ENCODE peak calls at places on chromosomes 4 and X, in eight cellular contexts. M, O, A, X, S, F, P and U are unnamed samples.

GRCh38 chrX:66015152-66015827 is 24.6 kb downstream of the VSIG4 start:
- DNase-seq in X (peak; percentile 59), F (no peak), S (no peak), A (no peak), O (peak; percentile 24), P (peak; percentile 45), M (no peak), U (no peak)

GRCh38 chrX:38036471-38036870 is 30.1 kb downstream of the SYTL5 start:
- DNase-seq in S (no peak), M (no peak), X (no peak), A (no peak), O (no peak), F (peak; percentile 12), P (no peak), U (no peak)

GRCh38 chr4:148216866-148217814 is 225.1 kb downstream of the NR3C2 start:
- DNase-seq in S (no peak), M (no peak), O (no peak), X (peak; percentile 26), A (no peak), P (no peak), F (peak; percentile 54), U (no peak)

GRCh38 chrX:42954880-42955279 is 176.9 kb upstream of the PPP1R2C start:
- DNase-seq in P (no peak), S (no peak), X (no peak), F (no peak), M (no peak), A (no peak), O (no peak), U (no peak)

GRCh38 chr4:130395871-130396270 is 1299.9 kb downstream of the C4orf33 start:
- DNase-seq in X (no peak), O (no peak), F (peak; percentile 79), A (no peak), M (no peak), P (no peak), S (peak; percentile 58), U (no peak)

GRCh38 chrX:33211356-33212254 is at the start of gene DMD:
- DNase-seq in P (peak; percentile 39), O (peak; percentile 48), S (peak; percentile 59), F (peak; percentile 67), A (peak; percentile 52), X (no peak), M (no peak), U (no peak)

GRCh38 chr4:985123-985830 is 1.6 kb upstream of the IDUA start:
- DNase-seq in S (peak; percentile 38), A (peak; percentile 85), X (peak; percentile 72), O (peak; percentile 63), P (peak; percentile 92), F (no peak), M (no peak), U (peak; percentile 80)

GRCh38 chr4:168291242-168291641 is 27.3 kb downstream of the DDX60 start:
- DNase-seq in X (no peak), A (no peak), O (no peak), P (no peak), M (no peak), F (no peak), S (no peak), U (no peak)

GRCh38 chrX:134558133-134558532 is 98.2 kb downstream of the HPRT1 start:
- DNase-seq in O (no peak), A (no peak), F (no peak), S (no peak), M (no peak), X (no peak), P (no peak), U (no peak)

GRCh38 chr4:147707892-147708672 is 23.8 kb upstream of the ARHGAP10 start:
- DNase-seq in S (peak; percentile 71), P (no peak), M (no peak), A (peak; percentile 59), F (peak; percentile 54), O (peak; percentile 66), X (peak; percentile 34), U (no peak)

GRCh38 chrX:68498044-68498507 is 775 bp upstream of the YIPF6 start:
- DNase-seq in M (no peak), F (peak; percentile 51), P (no peak), X (no peak), O (no peak), A (no peak), S (no peak), U (no peak)

GRCh38 chr4:54227261-54228063 is 1.6 kb upstream of the PDGFRA start:
- DNase-seq in S (no peak), P (peak; percentile 79), F (peak; percentile 84), A (peak; percentile 60), X (peak; percentile 44), M (no peak), O (peak; percentile 59), U (no peak)

GRCh38 chr4:169909897-169910296 is 116.3 kb downstream of the MFAP3L start:
- DNase-seq in S (no peak), M (no peak), F (no peak), A (no peak), X (no peak), P (no peak), O (no peak), U (no peak)

GRCh38 chrX:40175416-40176255 is 77.9 kb upstream of the BCOR start:
- DNase-seq in P (peak; percentile 94), A (peak; percentile 84), X (peak; percentile 92), O (peak; percentile 61), F (peak; percentile 33), S (no peak), M (no peak), U (no peak)

GRCh38 chr4:132565542-132565941 is 583.6 kb upstream of the PCDH10 start:
- DNase-seq in F (no peak), P (no peak), X (no peak), M (no peak), S (no peak), O (no peak), A (no peak), U (no peak)

GRCh38 chr4:132564920-132565319 is 584.2 kb upstream of the PCDH10 start:
- DNase-seq in A (peak; percentile 8), O (no peak), F (no peak), M (no peak), X (no peak), S (no peak), P (no peak), U (no peak)
- TF ChIP-seq CTCF in A (peak; percentile 19), O (no peak), F (no peak), M (peak; percentile 42), X (no peak), S (no peak), P (no peak), U (no peak)

DNA sequence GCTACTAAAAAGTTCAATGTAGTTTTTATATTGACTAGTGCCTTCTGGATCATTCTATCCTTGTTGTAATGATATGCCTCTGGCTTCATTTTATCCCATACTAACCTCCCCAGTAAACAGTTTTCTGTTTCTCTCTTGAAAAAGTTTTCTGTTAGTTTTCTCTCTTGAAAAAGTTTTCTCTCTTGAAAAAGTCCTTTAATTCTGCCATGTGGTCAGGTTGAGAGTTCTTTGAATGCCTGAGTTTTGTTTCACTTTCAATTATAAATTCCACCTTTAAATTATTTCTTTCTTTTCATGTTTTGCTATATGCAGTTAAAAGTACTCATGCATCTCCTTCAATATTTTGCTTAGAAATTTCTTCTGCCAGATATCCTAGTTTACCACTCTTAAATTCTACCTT is 1139.6 kb downstream of the STPG2 start:
- DNase-seq in P (no peak), X (no peak), S (no peak), O (no peak), F (no peak), M (no peak), A (no peak), U (no peak)
- TF ChIP-seq CTCF in P (no peak), X (no peak), S (no peak), O (no peak), F (no peak), M (no peak), A (no peak), U (no peak)

DNA sequence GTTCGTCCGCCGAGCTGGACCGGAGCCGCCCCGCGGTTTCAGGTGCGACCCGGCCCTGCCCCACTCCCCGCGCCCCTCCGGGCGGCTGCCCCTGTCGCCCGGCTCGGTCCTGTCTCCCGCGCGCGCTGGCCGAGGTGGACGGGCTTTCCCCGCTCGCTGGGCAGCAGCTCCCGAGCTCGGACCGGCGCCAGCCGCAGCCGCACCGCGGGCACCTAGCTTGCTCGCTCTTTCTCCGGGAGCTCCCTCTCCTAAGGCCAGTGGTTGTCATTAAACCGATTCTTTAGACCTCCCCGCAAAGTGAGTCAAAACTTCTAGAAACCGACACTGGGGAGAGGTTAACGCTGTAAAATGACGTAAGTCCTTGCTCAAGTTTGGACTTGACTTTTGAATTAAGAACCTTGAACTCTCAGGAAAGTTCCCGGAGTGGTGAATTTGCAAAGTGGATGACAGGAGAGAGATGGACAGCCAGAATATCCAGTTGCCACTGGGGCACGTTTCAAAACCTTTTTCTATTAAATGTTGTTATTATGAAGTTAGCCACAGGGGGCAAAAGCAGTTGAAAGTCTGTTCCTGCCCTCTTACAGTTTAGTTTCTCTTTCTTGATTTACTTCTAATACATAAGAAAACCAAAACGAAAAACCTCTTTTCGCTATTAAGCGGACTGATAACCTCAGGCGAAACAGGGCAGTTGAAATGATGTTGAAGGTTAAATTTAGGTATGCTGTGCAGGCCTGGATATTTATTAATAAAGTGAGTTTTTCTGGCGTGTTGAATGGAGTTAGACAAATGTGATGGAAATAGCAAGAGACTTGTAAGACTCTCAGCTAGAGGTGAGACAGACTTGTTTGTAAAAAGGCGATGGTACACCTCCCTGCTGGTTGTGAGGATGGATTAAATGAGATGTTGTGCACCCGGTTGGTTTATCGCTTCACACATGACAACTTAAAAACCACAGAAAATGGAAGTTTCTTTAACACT is 846 bp downstream of the PI4K2B start:
- DNase-seq in X (peak; percentile 72), S (peak; percentile 92), F (peak; percentile 87), P (peak; percentile 86), M (peak; percentile 29), A (peak; percentile 83), O (peak; percentile 33), U (no peak)
- TF ChIP-seq CTCF in X (peak; percentile 42), S (peak; percentile 44), F (peak; percentile 31), P (peak; percentile 17), M (peak; percentile 60), A (peak; percentile 42), O (peak; percentile 51), U (peak; percentile 27)

GRCh38 chr4:84481077-84481878 is 17.8 kb downstream of the NKX6-1 start:
- DNase-seq in F (no peak), A (no peak), X (no peak), M (no peak), S (no peak), O (no peak), P (no peak), U (no peak)

GRCh38 chr4:84482564-84483563 is 16.2 kb downstream of the NKX6-1 start:
- DNase-seq in F (no peak), S (no peak), P (peak; percentile 75), X (no peak), A (no peak), M (no peak), O (no peak), U (no peak)

GRCh38 chr4:84483738-84484137 is 15.4 kb downstream of the NKX6-1 start:
- DNase-seq in S (no peak), A (no peak), X (no peak), P (no peak), F (no peak), O (no peak), M (no peak), U (no peak)

GRCh38 chr4:84480082-84480481 is 19.0 kb downstream of the NKX6-1 start:
- DNase-seq in P (no peak), M (no peak), O (no peak), X (no peak), F (no peak), A (no peak), S (no peak), U (no peak)

DNA sequence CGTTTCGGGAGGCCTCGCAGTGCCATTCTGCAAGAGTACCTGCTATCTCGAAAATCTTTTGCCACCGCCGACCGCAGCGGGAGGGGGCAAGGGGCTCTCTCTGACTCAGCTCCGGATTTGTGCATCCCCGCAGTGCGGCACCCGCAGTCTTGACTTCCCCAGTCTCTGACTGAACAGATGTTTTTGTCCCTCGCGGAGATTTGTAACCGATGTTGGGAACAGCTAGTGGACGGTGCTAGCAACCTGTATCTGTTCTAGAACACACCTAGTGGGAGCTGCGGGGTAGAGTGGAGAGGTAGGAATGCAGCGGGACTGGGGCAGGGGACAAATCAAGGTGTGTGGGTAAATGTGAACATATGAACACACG is 17.2 kb downstream of the NKX6-1 start:
- DNase-seq in X (no peak), A (no peak), S (no peak), M (no peak), O (no peak), F (peak; percentile 24), P (no peak), U (no peak)
- TF ChIP-seq CTCF in X (no peak), A (no peak), S (no peak), M (no peak), O (no peak), F (no peak), P (no peak), U (no peak)